ENCODE peak calls at places on chromosome 21, in five cellular contexts. E, V, C, W and P are unnamed samples.

GRCh38 chr21:25997788-25998611 is 172.6 kb downstream of the APP start:
- DNase-seq in E (peak; percentile 45), V (no peak), C (no peak), W (no peak), P (peak; percentile 33)

GRCh38 chr21:36738489-36739126 is 39.7 kb downstream of the SIM2 start:
- DNase-seq in E (no peak), V (no peak), C (no peak), W (no peak), P (no peak)

GRCh38 chr21:45011911-45012660 is 62.3 kb upstream of the ADARB1 start:
- DNase-seq in E (peak; percentile 19), V (peak; percentile 48), C (no peak), W (no peak), P (peak; percentile 89)

GRCh38 chr21:28754862-28755261 is 237.8 kb downstream of the LTN1 start:
- DNase-seq in E (no peak), V (no peak), C (no peak), W (no peak), P (no peak)

GRCh38 chr21:40707271-40707670 is 139.7 kb downstream of the DSCAM start:
- DNase-seq in E (no peak), V (no peak), C (no peak), W (no peak), P (no peak)

GRCh38 chr21:20459838-20460237 is 538.4 kb upstream of the NCAM2 start:
- DNase-seq in E (no peak), V (no peak), C (no peak), W (no peak), P (no peak)

GRCh38 chr21:35163381-35163780 is 114.3 kb upstream of the RUNX1 start:
- DNase-seq in E (no peak), V (no peak), C (no peak), W (no peak), P (no peak)

GRCh38 chr21:32065654-32066053 is 192.8 kb downstream of the HUNK start:
- DNase-seq in E (no peak), V (no peak), C (no peak), W (no peak), P (no peak)

GRCh38 chr21:41433566-41433965 is 7.5 kb downstream of the MX1 start:
- DNase-seq in E (no peak), V (no peak), C (no peak), W (no peak), P (no peak)

GRCh38 chr21:26061437-26061836 is 109.1 kb downstream of the APP start:
- DNase-seq in E (no peak), V (no peak), C (no peak), W (no peak), P (peak; percentile 88)

GRCh38 chr21:35227774-35228173 is 178.7 kb upstream of the RUNX1 start:
- DNase-seq in E (peak; percentile 41), V (no peak), C (no peak), W (no peak), P (no peak)

GRCh38 chr21:34935868-34936267 is 113.2 kb downstream of the RUNX1 start:
- DNase-seq in E (no peak), V (no peak), C (no peak), W (no peak), P (no peak)

GRCh38 chr21:31332525-31332924 is 11.5 kb downstream of the TIAM1 start:
- DNase-seq in E (no peak), V (no peak), C (no peak), W (no peak), P (no peak)

GRCh38 chr21:35343046-35343816 is 294.1 kb upstream of the RUNX1 start:
- DNase-seq in E (no peak), V (no peak), C (no peak), W (no peak), P (peak; percentile 53)

GRCh38 chr21:37413553-37414291 is 47.1 kb downstream of the DYRK1A start:
- DNase-seq in E (no peak), V (no peak), C (no peak), W (no peak), P (no peak)

GRCh38 chr21:15826147-15826780 is 96.5 kb downstream of the USP25 start:
- DNase-seq in E (peak; percentile 26), V (peak; percentile 38), C (no peak), W (no peak), P (peak; percentile 74)

GRCh38 chr21:28554660-28555475 is 437.8 kb downstream of the LTN1 start:
- DNase-seq in E (no peak), V (no peak), C (no peak), W (no peak), P (peak; percentile 24)

GRCh38 chr21:44800103-44800502 is 1.5 kb downstream of the UBE2G2 start:
- DNase-seq in E (no peak), V (no peak), C (no peak), W (no peak), P (peak; percentile 65)

GRCh38 chr21:15066231-15066577 is 1.4 kb upstream of the NRIP1 start:
- DNase-seq in E (no peak), V (no peak), C (no peak), W (no peak), P (no peak)

GRCh38 chr21:34795152-34796141 is 126.7 kb downstream of the CLIC6 start:
- DNase-seq in E (peak; percentile 67), V (peak; percentile 52), C (no peak), W (no peak), P (peak; percentile 67)

GRCh38 chr21:28636988-28637691 is 355.5 kb downstream of the LTN1 start:
- DNase-seq in E (no peak), V (no peak), C (no peak), W (no peak), P (peak; percentile 91)

GRCh38 chr21:44436111-44436611 is 19.1 kb upstream of the LRRC3 start:
- DNase-seq in E (peak; percentile 1), V (no peak), C (no peak), W (no peak), P (no peak)

GRCh38 chr21:16377857-16378256 is 648.1 kb downstream of the USP25 start:
- DNase-seq in E (no peak), V (no peak), C (no peak), W (no peak), P (no peak)

GRCh38 chr21:31403596-31404333 is 59.7 kb upstream of the TIAM1 start:
- DNase-seq in E (no peak), V (no peak), C (no peak), W (no peak), P (no peak)

GRCh38 chr21:26471116-26471505 is 102.0 kb downstream of the CYYR1 start:
- DNase-seq in E (no peak), V (no peak), C (no peak), W (no peak), P (no peak)

GRCh38 chr21:16838330-16838729 is 674.5 kb upstream of the CXADR start:
- DNase-seq in E (no peak), V (no peak), C (no peak), W (no peak), P (peak; percentile 8)

GRCh38 chr21:36381841-36382589 is 3.2 kb upstream of the CHAF1B start:
- DNase-seq in E (no peak), V (peak; percentile 26), C (no peak), W (no peak), P (no peak)

GRCh38 chr21:25107708-25108107 is 499.6 kb downstream of the MRPL39 start:
- DNase-seq in E (no peak), V (peak; percentile 92), C (no peak), W (no peak), P (peak; percentile 56)

GRCh38 chr21:36420571-36421339 is 35.6 kb downstream of the CHAF1B start:
- DNase-seq in E (no peak), V (no peak), C (no peak), W (no peak), P (no peak)

DNA sequence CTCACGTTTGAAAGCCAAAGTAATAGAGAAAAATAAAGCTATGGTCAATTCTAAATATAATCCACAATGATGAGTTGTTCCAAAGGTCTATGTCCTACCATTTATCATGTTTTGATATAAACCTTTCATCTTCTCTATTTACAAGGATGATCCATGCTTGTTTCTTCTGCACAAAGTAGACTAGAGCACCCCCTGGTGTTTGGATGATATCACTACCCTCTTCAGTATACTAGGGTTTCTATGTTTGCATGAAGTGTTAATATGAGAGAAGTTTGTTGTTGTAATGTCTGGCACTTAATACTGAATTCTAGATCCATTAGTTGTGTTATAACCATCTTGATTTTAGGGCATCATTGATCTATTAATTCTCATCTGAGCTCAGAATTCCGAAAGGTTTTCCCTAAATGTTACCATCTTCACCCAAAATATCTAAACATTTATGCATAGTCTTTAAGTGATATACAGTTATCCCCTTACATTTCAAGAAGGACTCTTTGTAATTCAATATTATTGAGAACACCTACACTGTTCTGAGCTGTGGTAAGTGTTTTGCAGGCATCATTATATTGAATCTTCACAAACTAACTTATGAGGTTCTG is 21.1 kb downstream of the CLDN8 start:
- DNase-seq in E (no peak), V (peak; percentile 7), C (no peak), W (no peak), P (peak; percentile 60)
- TF ChIP-seq CTCF in E (peak; percentile 52), V (peak; percentile 71), C (no peak), W (no peak), P (peak; percentile 67)

DNA sequence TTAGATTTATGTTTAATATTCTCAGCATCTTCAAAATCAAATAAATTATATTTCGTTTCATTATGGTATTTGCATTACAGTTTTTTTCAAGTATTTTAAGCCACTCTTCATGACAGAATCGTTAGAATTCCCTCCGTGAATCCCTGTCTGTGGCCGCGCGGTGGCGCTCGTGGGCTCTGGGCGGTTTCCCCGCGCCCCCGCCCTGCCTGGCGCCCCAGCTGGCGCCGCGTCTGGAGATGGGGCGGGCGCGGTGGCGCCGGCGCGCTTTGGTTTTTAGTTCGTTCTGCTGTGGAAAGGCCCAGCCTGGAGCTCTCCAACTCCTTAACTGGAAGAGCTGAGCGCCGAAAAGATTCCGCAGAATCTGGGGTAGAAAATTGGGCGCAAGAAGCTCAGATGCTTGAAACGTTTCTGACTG is 25.7 kb downstream of the PRMT2 start:
- DNase-seq in E (peak; percentile 42), V (no peak), C (no peak), W (no peak), P (peak; percentile 87)
- H3K4me3 ChIP-seq in E (no peak overlapping the region), V (no peak overlapping the region), C (no peak overlapping the region), W (peak overlapping the region; percentile 49), P (peak overlapping the region; percentile 21)

DNA sequence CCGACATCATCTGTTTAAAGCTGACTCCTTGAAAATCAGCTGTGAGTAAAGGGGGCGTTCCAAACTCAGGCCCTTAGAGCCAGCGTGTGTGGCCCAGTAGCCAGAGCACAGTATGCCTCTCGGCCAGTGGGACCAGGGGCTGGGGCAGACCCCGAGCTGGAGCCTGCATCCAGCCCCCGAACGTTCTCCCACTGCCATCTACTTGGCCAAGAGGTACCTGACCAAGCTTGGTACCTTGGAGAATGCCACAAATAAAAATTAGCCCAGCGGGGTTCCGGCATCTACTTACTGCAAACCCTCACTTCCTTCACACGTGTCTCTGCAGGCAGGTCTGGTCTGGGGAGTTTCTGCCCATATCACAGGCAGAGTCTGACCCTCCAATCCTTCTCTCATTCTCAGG is 56.7 kb upstream of the COL6A2 start:
- DNase-seq in E (no peak), V (no peak), C (no peak), W (no peak), P (no peak)
- TF ChIP-seq CTCF in E (no peak), V (no peak), C (no peak), W (no peak), P (no peak)

DNA sequence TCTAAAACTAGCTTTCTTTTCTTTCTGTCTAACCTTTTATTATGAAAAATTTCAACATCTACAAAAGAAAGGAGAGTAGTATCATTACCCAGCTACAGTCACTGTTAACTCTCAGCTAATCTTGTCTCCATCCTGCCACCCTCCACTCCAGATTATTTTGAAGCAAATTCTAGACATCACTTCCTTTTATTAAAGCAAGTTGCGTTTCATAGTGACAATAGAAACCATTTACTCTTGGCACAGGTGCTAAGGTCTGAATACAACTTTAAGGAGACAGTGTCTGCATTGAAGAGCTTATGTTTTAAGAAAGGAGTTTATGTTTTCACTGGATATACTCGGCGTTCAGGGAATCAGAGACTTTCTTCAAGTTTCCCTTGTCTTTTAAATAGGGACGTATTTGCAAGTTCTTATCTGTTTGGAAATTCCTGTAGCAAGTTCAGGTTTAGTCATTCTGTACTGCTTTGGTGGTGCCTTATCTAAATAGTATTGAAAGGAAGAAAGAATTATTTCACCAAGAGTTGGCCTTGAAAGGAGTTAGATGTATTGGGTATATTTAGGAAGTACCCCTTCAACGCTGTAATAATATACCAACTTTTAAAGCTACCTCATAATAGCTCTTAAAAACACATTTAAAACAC is 42.7 kb downstream of the ITSN1 start:
- DNase-seq in E (no peak), V (no peak), C (no peak), W (no peak), P (peak; percentile 53)
- H3K4me3 ChIP-seq in E (no peak overlapping the region), V (no peak overlapping the region), C (no peak overlapping the region), W (no peak overlapping the region), P (peak overlapping the region; percentile 29)